ENCODE peak calls at places on chromosomes 7 and 10, in six cellular contexts. One of them, this sample, is unnamed.

GRCh38 chr7:5495581-5496375 is 72.1 kb upstream of the TNRC18 start:
- DNase-seq in progenitor cell of endocrine pancreas: no peak
- DNase-seq in kidney epithelial cell: no peak
- DNase-seq in OCI-LY7: peak
- DNase-seq in epithelial cell of esophagus: peak
- DNase-seq in A549: no peak
- DNase-seq in this sample: no peak

GRCh38 chr10:70135046-70135445 is 2.4 kb upstream of the AIFM2 start:
- DNase-seq in progenitor cell of endocrine pancreas: no peak
- DNase-seq in kidney epithelial cell: no peak
- DNase-seq in OCI-LY7: no peak
- DNase-seq in epithelial cell of esophagus: no peak
- DNase-seq in A549: no peak
- DNase-seq in this sample: no peak

GRCh38 chr10:104492349-104492940 is 138.8 kb downstream of the CFAP58 start:
- DNase-seq in progenitor cell of endocrine pancreas: no peak
- DNase-seq in kidney epithelial cell: no peak
- DNase-seq in OCI-LY7: no peak
- DNase-seq in epithelial cell of esophagus: no peak
- DNase-seq in A549: no peak
- DNase-seq in this sample: no peak

GRCh38 chr10:62308101-62308500 is 39.5 kb upstream of the RTKN2 start:
- DNase-seq in progenitor cell of endocrine pancreas: no peak
- DNase-seq in kidney epithelial cell: no peak
- DNase-seq in OCI-LY7: no peak
- DNase-seq in epithelial cell of esophagus: no peak
- DNase-seq in A549: no peak
- DNase-seq in this sample: no peak

GRCh38 chr7:27101906-27102577 is 441 bp downstream of the HOXA2 start:
- DNase-seq in progenitor cell of endocrine pancreas: no peak
- DNase-seq in kidney epithelial cell: no peak
- DNase-seq in OCI-LY7: no peak
- DNase-seq in epithelial cell of esophagus: no peak
- DNase-seq in A549: no peak
- DNase-seq in this sample: peak

GRCh38 chr7:85489498-85489897 is 302.6 kb upstream of the SEMA3D start:
- DNase-seq in progenitor cell of endocrine pancreas: no peak
- DNase-seq in kidney epithelial cell: peak
- DNase-seq in OCI-LY7: no peak
- DNase-seq in epithelial cell of esophagus: peak
- DNase-seq in A549: peak
- DNase-seq in this sample: no peak

GRCh38 chr10:119620241-119620753 is 23.5 kb upstream of the TIAL1 start:
- DNase-seq in progenitor cell of endocrine pancreas: no peak
- DNase-seq in kidney epithelial cell: peak
- DNase-seq in OCI-LY7: no peak
- DNase-seq in epithelial cell of esophagus: peak
- DNase-seq in A549: no peak
- DNase-seq in this sample: no peak

GRCh38 chr7:92075455-92076158 is 58.7 kb downstream of the CYP51A1 start:
- DNase-seq in progenitor cell of endocrine pancreas: no peak
- DNase-seq in kidney epithelial cell: no peak
- DNase-seq in OCI-LY7: no peak
- DNase-seq in epithelial cell of esophagus: peak
- DNase-seq in A549: no peak
- DNase-seq in this sample: no peak

GRCh38 chr7:108358553-108358952 is 97.7 kb downstream of the NRCAM start:
- DNase-seq in progenitor cell of endocrine pancreas: no peak
- DNase-seq in kidney epithelial cell: peak
- DNase-seq in OCI-LY7: no peak
- DNase-seq in epithelial cell of esophagus: peak
- DNase-seq in A549: peak
- DNase-seq in this sample: peak

GRCh38 chr7:141409911-141410329 is 141.3 kb upstream of the AGK start:
- DNase-seq in progenitor cell of endocrine pancreas: no peak
- DNase-seq in kidney epithelial cell: no peak
- DNase-seq in OCI-LY7: no peak
- DNase-seq in epithelial cell of esophagus: no peak
- DNase-seq in A549: no peak
- DNase-seq in this sample: no peak

GRCh38 chr7:55237156-55237721 is 127.9 kb upstream of the LANCL2 start:
- DNase-seq in progenitor cell of endocrine pancreas: no peak
- DNase-seq in kidney epithelial cell: no peak
- DNase-seq in OCI-LY7: no peak
- DNase-seq in epithelial cell of esophagus: no peak
- DNase-seq in A549: no peak
- DNase-seq in this sample: no peak

GRCh38 chr7:158432369-158433270 is 155.0 kb downstream of the PTPRN2 start:
- DNase-seq in progenitor cell of endocrine pancreas: peak
- DNase-seq in kidney epithelial cell: peak
- DNase-seq in OCI-LY7: no peak
- DNase-seq in epithelial cell of esophagus: peak
- DNase-seq in A549: peak
- DNase-seq in this sample: peak

GRCh38 chr7:136405931-136406777 is 429.0 kb upstream of the MTPN start:
- DNase-seq in progenitor cell of endocrine pancreas: peak
- DNase-seq in kidney epithelial cell: peak
- DNase-seq in OCI-LY7: peak
- DNase-seq in epithelial cell of esophagus: peak
- DNase-seq in A549: peak
- DNase-seq in this sample: peak

GRCh38 chr7:2063562-2064360 is 169.0 kb downstream of the MAD1L1 start:
- DNase-seq in progenitor cell of endocrine pancreas: no peak
- DNase-seq in kidney epithelial cell: no peak
- DNase-seq in OCI-LY7: no peak
- DNase-seq in epithelial cell of esophagus: peak
- DNase-seq in A549: peak
- DNase-seq in this sample: no peak

GRCh38 chr7:15478401-15478800 is 83.4 kb downstream of the AGMO start:
- DNase-seq in progenitor cell of endocrine pancreas: no peak
- DNase-seq in kidney epithelial cell: no peak
- DNase-seq in OCI-LY7: no peak
- DNase-seq in epithelial cell of esophagus: no peak
- DNase-seq in A549: no peak
- DNase-seq in this sample: no peak

GRCh38 chr10:91313761-91314520 is 93.5 kb downstream of the PCGF5 start:
- DNase-seq in progenitor cell of endocrine pancreas: no peak
- DNase-seq in kidney epithelial cell: peak
- DNase-seq in OCI-LY7: no peak
- DNase-seq in epithelial cell of esophagus: peak
- DNase-seq in A549: no peak
- DNase-seq in this sample: no peak

GRCh38 chr7:33854951-33855350 is 50.4 kb upstream of the BMPER start:
- DNase-seq in progenitor cell of endocrine pancreas: no peak
- DNase-seq in kidney epithelial cell: peak
- DNase-seq in OCI-LY7: no peak
- DNase-seq in epithelial cell of esophagus: peak
- DNase-seq in A549: no peak
- DNase-seq in this sample: no peak

GRCh38 chr7:113085781-113086390 is 741 bp downstream of the GPR85 start:
- DNase-seq in progenitor cell of endocrine pancreas: no peak
- DNase-seq in kidney epithelial cell: no peak
- DNase-seq in OCI-LY7: no peak
- DNase-seq in epithelial cell of esophagus: peak
- DNase-seq in A549: peak
- DNase-seq in this sample: no peak

GRCh38 chr10:48456361-48456804 is 148.5 kb downstream of the ARHGAP22 start:
- DNase-seq in progenitor cell of endocrine pancreas: no peak
- DNase-seq in kidney epithelial cell: no peak
- DNase-seq in OCI-LY7: no peak
- DNase-seq in epithelial cell of esophagus: no peak
- DNase-seq in A549: no peak
- DNase-seq in this sample: peak

GRCh38 chr7:142807855-142808460 is 37.2 kb downstream of the PRSS2 start:
- DNase-seq in progenitor cell of endocrine pancreas: no peak
- DNase-seq in kidney epithelial cell: no peak
- DNase-seq in OCI-LY7: peak
- DNase-seq in epithelial cell of esophagus: no peak
- DNase-seq in A549: no peak
- DNase-seq in this sample: no peak

GRCh38 chr7:12884033-12884432 is 196.6 kb downstream of the ARL4A start:
- DNase-seq in progenitor cell of endocrine pancreas: no peak
- DNase-seq in kidney epithelial cell: no peak
- DNase-seq in OCI-LY7: no peak
- DNase-seq in epithelial cell of esophagus: no peak
- DNase-seq in A549: no peak
- DNase-seq in this sample: no peak

GRCh38 chr10:18650618-18651017 is 769 bp downstream of the NSUN6 start:
- DNase-seq in progenitor cell of endocrine pancreas: no peak
- DNase-seq in kidney epithelial cell: no peak
- DNase-seq in OCI-LY7: peak
- DNase-seq in epithelial cell of esophagus: no peak
- DNase-seq in A549: no peak
- DNase-seq in this sample: no peak

GRCh38 chr7:137563986-137564385 is 220.5 kb upstream of the PTN start:
- DNase-seq in progenitor cell of endocrine pancreas: no peak
- DNase-seq in kidney epithelial cell: no peak
- DNase-seq in OCI-LY7: no peak
- DNase-seq in epithelial cell of esophagus: no peak
- DNase-seq in A549: no peak
- DNase-seq in this sample: no peak

GRCh38 chr7:11847336-11847735 is 15.3 kb upstream of the THSD7A start:
- DNase-seq in progenitor cell of endocrine pancreas: no peak
- DNase-seq in kidney epithelial cell: no peak
- DNase-seq in OCI-LY7: no peak
- DNase-seq in epithelial cell of esophagus: no peak
- DNase-seq in A549: no peak
- DNase-seq in this sample: no peak

GRCh38 chr10:6068422-6068821 is 6.3 kb upstream of the IL2RA start:
- DNase-seq in progenitor cell of endocrine pancreas: no peak
- DNase-seq in kidney epithelial cell: no peak
- DNase-seq in OCI-LY7: peak
- DNase-seq in epithelial cell of esophagus: no peak
- DNase-seq in A549: no peak
- DNase-seq in this sample: no peak

GRCh38 chr7:129308047-129308446 is 83.2 kb downstream of the AHCYL2 start:
- DNase-seq in progenitor cell of endocrine pancreas: no peak
- DNase-seq in kidney epithelial cell: no peak
- DNase-seq in OCI-LY7: no peak
- DNase-seq in epithelial cell of esophagus: peak
- DNase-seq in A549: no peak
- DNase-seq in this sample: no peak
- TF ChIP-seq CTCF in progenitor cell of endocrine pancreas: no peak
- TF ChIP-seq CTCF in kidney epithelial cell: no peak
- TF ChIP-seq CTCF in OCI-LY7: no peak
- TF ChIP-seq CTCF in epithelial cell of esophagus: peak
- TF ChIP-seq CTCF in A549: no peak
- TF ChIP-seq CTCF in this sample: no peak

DNA sequence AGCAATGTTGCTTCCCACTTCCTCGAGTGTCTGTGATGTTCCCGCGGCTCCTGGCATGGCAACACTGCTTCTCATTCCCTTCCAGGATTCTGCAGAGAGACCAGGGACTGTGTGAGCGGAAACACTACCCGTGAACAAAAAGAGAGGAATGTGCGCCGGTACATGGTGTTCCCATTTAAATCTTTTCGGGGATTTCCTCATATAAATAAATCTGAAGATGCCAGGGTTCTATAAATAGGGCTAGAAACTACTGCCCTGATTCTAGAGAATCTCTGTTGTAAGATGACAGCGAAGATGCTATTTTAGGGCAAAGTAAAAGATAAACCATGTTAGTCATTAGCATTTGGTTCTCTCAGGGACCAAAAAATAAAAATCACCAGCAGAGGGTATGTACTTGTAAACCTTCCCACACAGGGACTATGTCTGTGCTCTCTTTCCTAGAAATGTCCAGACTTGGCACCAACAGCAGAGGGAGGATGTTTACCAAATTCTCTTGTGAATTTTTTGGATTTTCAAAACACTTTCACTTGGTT is 92.2 kb upstream of the DDC start:
- DNase-seq in progenitor cell of endocrine pancreas: no peak
- DNase-seq in kidney epithelial cell: no peak
- DNase-seq in OCI-LY7: no peak
- DNase-seq in epithelial cell of esophagus: no peak
- DNase-seq in A549: no peak
- DNase-seq in this sample: no peak
- TF ChIP-seq CTCF in progenitor cell of endocrine pancreas: no peak
- TF ChIP-seq CTCF in kidney epithelial cell: no peak
- TF ChIP-seq CTCF in OCI-LY7: no peak
- TF ChIP-seq CTCF in epithelial cell of esophagus: no peak
- TF ChIP-seq CTCF in A549: no peak
- TF ChIP-seq CTCF in this sample: no peak

DNA sequence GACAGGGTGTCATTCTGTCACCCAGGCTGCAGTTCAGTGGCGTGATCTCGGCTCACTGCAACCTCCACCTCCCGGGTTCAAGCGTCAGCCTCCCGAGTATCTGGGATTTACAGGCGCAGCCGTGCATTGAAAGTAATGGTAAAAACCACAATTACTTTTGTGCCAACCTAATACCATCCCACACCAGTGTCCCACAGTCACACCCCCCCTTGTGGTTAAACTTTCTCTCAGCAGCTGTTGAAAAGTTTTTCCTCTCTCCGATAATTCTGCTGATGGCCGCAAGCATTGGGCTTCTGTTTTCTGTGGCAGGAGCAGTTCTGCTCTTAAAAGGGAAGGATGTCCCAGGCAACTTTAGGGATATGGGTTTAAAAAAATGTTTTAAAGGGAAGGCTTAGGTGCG is 6.6 kb upstream of the LAT2 start:
- DNase-seq in progenitor cell of endocrine pancreas: no peak
- DNase-seq in kidney epithelial cell: no peak
- DNase-seq in OCI-LY7: no peak
- DNase-seq in epithelial cell of esophagus: peak
- DNase-seq in A549: peak
- DNase-seq in this sample: no peak
- TF ChIP-seq CTCF in progenitor cell of endocrine pancreas: peak
- TF ChIP-seq CTCF in kidney epithelial cell: peak
- TF ChIP-seq CTCF in OCI-LY7: peak
- TF ChIP-seq CTCF in epithelial cell of esophagus: peak
- TF ChIP-seq CTCF in A549: peak
- TF ChIP-seq CTCF in this sample: peak

GRCh38 chr7:155222578-155222977 is 75.1 kb upstream of the INSIG1 start:
- DNase-seq in progenitor cell of endocrine pancreas: no peak
- DNase-seq in kidney epithelial cell: no peak
- DNase-seq in OCI-LY7: no peak
- DNase-seq in epithelial cell of esophagus: no peak
- DNase-seq in A549: no peak
- DNase-seq in this sample: no peak
- TF ChIP-seq CTCF in progenitor cell of endocrine pancreas: no peak
- TF ChIP-seq CTCF in kidney epithelial cell: no peak
- TF ChIP-seq CTCF in OCI-LY7: no peak
- TF ChIP-seq CTCF in epithelial cell of esophagus: no peak
- TF ChIP-seq CTCF in A549: no peak
- TF ChIP-seq CTCF in this sample: no peak

DNA sequence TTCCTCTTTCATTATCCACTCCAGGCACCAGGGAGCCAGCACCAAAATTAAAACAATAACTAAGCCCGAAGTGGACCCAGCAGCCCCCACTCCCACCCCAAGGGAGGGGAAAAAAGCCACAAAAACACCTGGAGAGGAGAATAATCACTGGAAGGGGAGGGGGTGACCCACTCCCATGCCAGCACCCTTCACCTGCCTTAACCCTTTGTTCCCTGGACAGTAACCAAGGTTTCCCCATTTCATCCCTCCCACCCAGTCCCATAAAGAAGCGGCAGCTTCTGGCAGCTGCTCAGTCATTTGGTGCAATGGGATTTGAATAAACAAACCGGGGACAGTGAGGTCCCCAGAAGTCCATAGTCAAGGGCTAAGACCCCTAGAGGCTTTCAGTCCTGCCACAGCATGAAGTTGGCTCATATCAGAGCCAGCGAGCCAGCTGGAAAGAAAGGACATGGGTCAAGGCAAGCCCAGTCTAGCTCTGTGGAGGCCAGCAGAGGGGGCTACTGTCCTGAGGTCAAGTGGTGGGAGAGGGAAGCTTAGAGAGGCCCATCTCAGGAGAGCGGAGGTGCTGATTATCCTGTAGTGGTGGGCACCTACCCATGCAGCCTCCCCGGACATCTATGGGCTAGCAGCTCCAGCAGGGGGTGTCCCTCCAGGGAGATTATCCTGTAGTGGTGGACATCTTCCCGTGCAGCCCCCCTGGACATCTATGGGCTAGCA is 58.8 kb upstream of the LBX1 start:
- DNase-seq in progenitor cell of endocrine pancreas: no peak
- DNase-seq in kidney epithelial cell: no peak
- DNase-seq in OCI-LY7: peak
- DNase-seq in epithelial cell of esophagus: no peak
- DNase-seq in A549: peak
- DNase-seq in this sample: peak
- TF ChIP-seq CTCF in progenitor cell of endocrine pancreas: peak
- TF ChIP-seq CTCF in kidney epithelial cell: peak
- TF ChIP-seq CTCF in OCI-LY7: peak
- TF ChIP-seq CTCF in epithelial cell of esophagus: peak
- TF ChIP-seq CTCF in A549: no peak
- TF ChIP-seq CTCF in this sample: no peak

This sample was measured in nephron progenitor cell.